ENCODE peak calls at places on chromosome 4, in four cellular contexts. One of them, this sample, is unnamed.

GRCh38 chr4:71526626-71527406 is 188.0 kb downstream of the SLC4A4 start:
- DNase-seq in A549: no peak
- DNase-seq in tibial artery: no peak
- DNase-seq in AG04450: no peak
- DNase-seq in this sample: no peak

GRCh38 chr4:180310616-180311015 is 1932.6 kb upstream of the TENM3 start:
- DNase-seq in A549: no peak
- DNase-seq in tibial artery: no peak
- DNase-seq in AG04450: no peak
- DNase-seq in this sample: no peak

GRCh38 chr4:53863163-53863562 is 201.2 kb downstream of the CHIC2 start:
- DNase-seq in A549: no peak
- DNase-seq in tibial artery: peak; percentile 30
- DNase-seq in AG04450: no peak
- DNase-seq in this sample: no peak

GRCh38 chr4:182090186-182090585 is 153.0 kb upstream of the TENM3 start:
- DNase-seq in A549: no peak
- DNase-seq in tibial artery: no peak
- DNase-seq in AG04450: no peak
- DNase-seq in this sample: no peak

GRCh38 chr4:164753873-164754488 is at the start of gene SMIM31:
- DNase-seq in A549: no peak
- DNase-seq in tibial artery: no peak
- DNase-seq in AG04450: no peak
- DNase-seq in this sample: no peak

GRCh38 chr4:53019485-53020382 is 157.6 kb downstream of the RASL11B start:
- DNase-seq in A549: peak; percentile 18
- DNase-seq in tibial artery: no peak
- DNase-seq in AG04450: no peak
- DNase-seq in this sample: no peak

GRCh38 chr4:102787096-102787867 is 26.5 kb upstream of the MANBA start:
- DNase-seq in A549: no peak
- DNase-seq in tibial artery: no peak
- DNase-seq in AG04450: no peak
- DNase-seq in this sample: no peak

GRCh38 chr4:95095352-95095974 is 337.7 kb downstream of the BMPR1B start:
- DNase-seq in A549: no peak
- DNase-seq in tibial artery: no peak
- DNase-seq in AG04450: no peak
- DNase-seq in this sample: no peak

GRCh38 chr4:97589481-97590196 is 553.6 kb downstream of the STPG2 start:
- DNase-seq in A549: no peak
- DNase-seq in tibial artery: no peak
- DNase-seq in AG04450: no peak
- DNase-seq in this sample: no peak

GRCh38 chr4:133347409-133347808 is 198.3 kb downstream of the PCDH10 start:
- DNase-seq in A549: no peak
- DNase-seq in tibial artery: no peak
- DNase-seq in AG04450: no peak
- DNase-seq in this sample: no peak

GRCh38 chr4:5409980-5410618 is 298.3 kb downstream of the EVC2 start:
- DNase-seq in A549: no peak
- DNase-seq in tibial artery: no peak
- DNase-seq in AG04450: no peak
- DNase-seq in this sample: no peak

GRCh38 chr4:138037716-138038115 is 204.4 kb downstream of the SLC7A11 start:
- DNase-seq in A549: no peak
- DNase-seq in tibial artery: no peak
- DNase-seq in AG04450: peak; percentile 69
- DNase-seq in this sample: no peak

GRCh38 chr4:67714248-67714583 is 13.3 kb upstream of the UBA6 start:
- DNase-seq in A549: no peak
- DNase-seq in tibial artery: no peak
- DNase-seq in AG04450: no peak
- DNase-seq in this sample: no peak

GRCh38 chr4:66071911-66072310 is 401.6 kb upstream of the EPHA5 start:
- DNase-seq in A549: no peak
- DNase-seq in tibial artery: no peak
- DNase-seq in AG04450: no peak
- DNase-seq in this sample: no peak

GRCh38 chr4:138686078-138686477 is 329.5 kb upstream of the NOCT start:
- DNase-seq in A549: no peak
- DNase-seq in tibial artery: no peak
- DNase-seq in AG04450: no peak
- DNase-seq in this sample: no peak

GRCh38 chr4:149499726-149500125 is 315.9 kb downstream of the IQCM start:
- DNase-seq in A549: no peak
- DNase-seq in tibial artery: no peak
- DNase-seq in AG04450: no peak
- DNase-seq in this sample: no peak

GRCh38 chr4:20889901-20890300 is 189.6 kb downstream of the PACRGL start:
- DNase-seq in A549: no peak
- DNase-seq in tibial artery: no peak
- DNase-seq in AG04450: no peak
- DNase-seq in this sample: no peak

GRCh38 chr4:67751260-67751659 is 2.9 kb downstream of the GNRHR start:
- DNase-seq in A549: no peak
- DNase-seq in tibial artery: no peak
- DNase-seq in AG04450: no peak
- DNase-seq in this sample: no peak

GRCh38 chr4:149735796-149736195 is 79.8 kb downstream of the IQCM start:
- DNase-seq in A549: no peak
- DNase-seq in tibial artery: no peak
- DNase-seq in AG04450: no peak
- DNase-seq in this sample: no peak

GRCh38 chr4:67549123-67549522 is 3.8 kb upstream of the CENPC start:
- DNase-seq in A549: no peak
- DNase-seq in tibial artery: no peak
- DNase-seq in AG04450: no peak
- DNase-seq in this sample: no peak

GRCh38 chr4:113957961-113958360 is 21.5 kb downstream of the ARSJ start:
- DNase-seq in A549: no peak
- DNase-seq in tibial artery: no peak
- DNase-seq in AG04450: peak; percentile 45
- DNase-seq in this sample: no peak

GRCh38 chr4:165760182-165760581 is 112.9 kb upstream of the TLL1 start:
- DNase-seq in A549: no peak
- DNase-seq in tibial artery: no peak
- DNase-seq in AG04450: no peak
- DNase-seq in this sample: no peak

GRCh38 chr4:184648220-184649025 is 824 bp downstream of the CASP3 start:
- DNase-seq in A549: peak; percentile 3
- DNase-seq in tibial artery: peak; percentile 64
- DNase-seq in AG04450: no peak
- DNase-seq in this sample: no peak

GRCh38 chr4:93317571-93317970 is 511.0 kb upstream of the ATOH1 start:
- DNase-seq in A549: no peak
- DNase-seq in tibial artery: no peak
- DNase-seq in AG04450: no peak
- DNase-seq in this sample: no peak

GRCh38 chr4:13765535-13765934 is 138.0 kb upstream of the BOD1L1 start:
- DNase-seq in A549: no peak
- DNase-seq in tibial artery: no peak
- DNase-seq in AG04450: no peak
- DNase-seq in this sample: no peak

GRCh38 chr4:15965325-15965724 is 2.4 kb upstream of the FGFBP2 start:
- DNase-seq in A549: no peak
- DNase-seq in tibial artery: no peak
- DNase-seq in AG04450: no peak
- DNase-seq in this sample: no peak

GRCh38 chr4:154626793-154627484 is 14.5 kb upstream of the FGG start:
- DNase-seq in A549: peak; percentile 51
- DNase-seq in tibial artery: no peak
- DNase-seq in AG04450: no peak
- DNase-seq in this sample: peak; percentile 85

GRCh38 chr4:94722748-94723147 is 35.0 kb upstream of the BMPR1B start:
- DNase-seq in A549: no peak
- DNase-seq in tibial artery: no peak
- DNase-seq in AG04450: no peak
- DNase-seq in this sample: no peak

GRCh38 chr4:148056879-148057278 is 325.0 kb downstream of the ARHGAP10 start:
- DNase-seq in A549: no peak
- DNase-seq in tibial artery: peak; percentile 58
- DNase-seq in AG04450: no peak
- DNase-seq in this sample: no peak

GRCh38 chr4:184217569-184218131 is at the start of gene ENPP6:
- DNase-seq in A549: no peak
- DNase-seq in tibial artery: no peak
- DNase-seq in AG04450: no peak
- DNase-seq in this sample: no peak

GRCh38 chr4:141132689-141133145 is 552 bp downstream of the RNF150 start:
- DNase-seq in A549: peak; percentile 8
- DNase-seq in tibial artery: no peak
- DNase-seq in AG04450: no peak
- DNase-seq in this sample: no peak

GRCh38 chr4:101695176-101695575 is 95.4 kb upstream of the BANK1 start:
- DNase-seq in A549: no peak
- DNase-seq in tibial artery: no peak
- DNase-seq in AG04450: no peak
- DNase-seq in this sample: no peak

GRCh38 chr4:97867557-97868091 is 275.7 kb downstream of the STPG2 start:
- DNase-seq in A549: no peak
- DNase-seq in tibial artery: no peak
- DNase-seq in AG04450: no peak
- DNase-seq in this sample: no peak

GRCh38 chr4:186852078-186852420 is 128.4 kb upstream of the FAT1 start:
- DNase-seq in A549: no peak
- DNase-seq in tibial artery: no peak
- DNase-seq in AG04450: no peak
- DNase-seq in this sample: no peak

GRCh38 chr4:26028793-26029511 is 114.9 kb downstream of the SMIM20 start:
- DNase-seq in A549: no peak
- DNase-seq in tibial artery: peak; percentile 67
- DNase-seq in AG04450: peak; percentile 23
- DNase-seq in this sample: no peak

GRCh38 chr4:75561789-75562188 is 5.9 kb downstream of the ODAPH start:
- DNase-seq in A549: no peak
- DNase-seq in tibial artery: no peak
- DNase-seq in AG04450: no peak
- DNase-seq in this sample: no peak

GRCh38 chr4:7821245-7822165 is 118.2 kb downstream of the AFAP1 start:
- DNase-seq in A549: no peak
- DNase-seq in tibial artery: no peak
- DNase-seq in AG04450: no peak
- DNase-seq in this sample: no peak

GRCh38 chr4:76784237-76784636 is 113.7 kb downstream of the SOWAHB start:
- DNase-seq in A549: no peak
- DNase-seq in tibial artery: no peak
- DNase-seq in AG04450: no peak
- DNase-seq in this sample: no peak
- TF ChIP-seq CTCF in A549: no peak
- TF ChIP-seq CTCF in tibial artery: no peak
- TF ChIP-seq CTCF in AG04450: peak; percentile 9
- TF ChIP-seq CTCF in this sample: peak; percentile 46

DNA sequence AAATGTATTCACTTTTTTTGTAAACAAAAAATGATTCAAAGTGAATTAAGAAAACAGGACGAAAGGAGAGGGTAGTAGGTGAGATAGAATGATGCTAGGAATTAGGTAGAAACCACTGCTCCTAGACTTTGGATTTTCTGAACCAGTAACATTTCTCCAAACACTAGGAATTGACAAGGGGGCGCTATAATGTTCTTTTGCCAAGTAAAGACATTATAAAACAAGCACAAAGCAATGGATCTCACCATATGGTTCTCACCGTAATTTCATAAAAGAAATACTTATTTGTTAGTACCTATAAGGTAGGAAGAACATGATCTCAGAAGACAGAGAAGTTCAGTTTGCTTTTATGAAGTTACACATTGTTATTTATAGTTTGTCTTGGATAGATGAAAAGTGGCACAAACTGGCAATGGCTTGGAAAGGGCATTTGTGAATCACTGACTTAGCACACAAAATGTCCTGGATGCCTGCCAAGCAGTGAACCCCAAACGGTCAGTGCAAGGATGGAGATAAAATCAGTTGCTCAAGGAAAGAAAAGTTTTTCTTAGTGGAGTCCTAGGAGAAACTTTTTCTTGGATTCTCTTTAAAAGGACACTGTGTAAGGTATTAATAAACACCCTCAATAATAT is 8.1 kb upstream of the TBC1D1 start:
- DNase-seq in A549: no peak
- DNase-seq in tibial artery: no peak
- DNase-seq in AG04450: no peak
- DNase-seq in this sample: no peak
- TF ChIP-seq CTCF in A549: no peak
- TF ChIP-seq CTCF in tibial artery: no peak
- TF ChIP-seq CTCF in AG04450: no peak
- TF ChIP-seq CTCF in this sample: peak; percentile 50

DNA sequence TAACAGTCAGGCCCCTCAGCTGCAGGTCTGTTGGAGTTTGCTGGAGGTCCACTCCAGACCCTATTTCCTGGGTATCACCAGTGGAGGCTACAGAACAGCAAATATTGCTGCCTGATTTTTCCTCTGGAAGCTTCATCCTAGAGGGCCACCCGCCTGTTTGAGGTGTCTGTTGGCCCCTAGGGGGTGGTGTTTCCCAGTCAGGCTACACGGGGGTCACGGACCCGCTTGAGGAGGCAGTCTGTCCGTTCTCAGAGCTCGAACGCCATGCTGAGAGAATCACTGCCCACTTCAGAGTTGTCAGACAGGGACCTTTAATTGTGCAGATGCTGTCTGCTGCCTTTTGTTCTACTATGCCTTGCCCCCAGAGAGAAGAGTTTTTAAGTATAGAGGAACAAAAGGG is 160.8 kb downstream of the DKK2 start:
- DNase-seq in A549: no peak
- DNase-seq in tibial artery: no peak
- DNase-seq in AG04450: no peak
- DNase-seq in this sample: no peak
- TF ChIP-seq CTCF in A549: no peak
- TF ChIP-seq CTCF in tibial artery: no peak
- TF ChIP-seq CTCF in AG04450: no peak
- TF ChIP-seq CTCF in this sample: peak; percentile 17

GRCh38 chr4:167233523-167234387 is 539 bp downstream of the SPOCK3 start:
- DNase-seq in A549: no peak
- DNase-seq in tibial artery: no peak
- DNase-seq in AG04450: no peak
- DNase-seq in this sample: no peak
- TF ChIP-seq CTCF in A549: no peak
- TF ChIP-seq CTCF in tibial artery: no peak
- TF ChIP-seq CTCF in AG04450: no peak
- TF ChIP-seq CTCF in this sample: no peak

DNA sequence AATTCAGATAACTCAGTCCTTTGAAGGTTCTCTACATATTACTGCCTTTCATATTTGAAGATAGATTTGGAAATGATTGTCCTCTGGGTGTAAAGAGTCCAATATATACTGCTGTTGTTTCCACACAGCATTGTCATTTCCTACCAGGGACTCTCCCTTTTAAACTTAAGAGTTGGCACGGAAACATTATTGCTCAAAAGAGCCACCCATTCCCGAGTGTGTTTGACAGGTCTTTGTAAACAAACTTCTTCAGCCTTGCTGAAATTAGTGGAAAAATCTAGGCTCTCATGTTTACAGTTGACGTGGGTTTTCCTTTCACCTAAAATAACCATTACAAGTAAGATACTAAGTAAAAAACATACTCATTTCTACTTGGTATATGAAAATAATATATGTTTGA is 111.4 kb upstream of the LIMCH1 start:
- DNase-seq in A549: no peak
- DNase-seq in tibial artery: no peak
- DNase-seq in AG04450: no peak
- DNase-seq in this sample: no peak
- TF ChIP-seq CTCF in A549: no peak
- TF ChIP-seq CTCF in tibial artery: no peak
- TF ChIP-seq CTCF in AG04450: no peak
- TF ChIP-seq CTCF in this sample: no peak

This sample was measured in chondrocyte.